ENCODE peak calls at places on chromosomes 16 and 17, in four cellular contexts. N is amygdala, E is progenitor cell of endocrine pancreas, A is right cardiac atrium. S is an unnamed sample.

GRCh38 chr16:79334127-79334526 is 266.4 kb downstream of the MAF start:
- DNase-seq in N (no peak), E (no peak), A (no peak), S (peak)

GRCh38 chr16:19130385-19130784 is 16.6 kb downstream of the ITPRIPL2 start:
- DNase-seq in N (no peak), E (no peak), A (no peak), S (no peak)

GRCh38 chr17:14461131-14461530 is 160.2 kb downstream of the HS3ST3B1 start:
- DNase-seq in N (no peak), E (no peak), A (no peak), S (no peak)

GRCh38 chr16:89898201-89898967 is 20.3 kb upstream of the MC1R start:
- DNase-seq in N (no peak), E (no peak), A (peak), S (no peak)

GRCh38 chr16:3793161-3793576 is 75.8 kb upstream of the TRAP1 start:
- DNase-seq in N (no peak), E (no peak), A (peak), S (no peak)

GRCh38 chr16:73214825-73215481 is 167.0 kb upstream of the ZFHX3 start:
- DNase-seq in N (no peak), E (no peak), A (no peak), S (no peak)

GRCh38 chr16:72023962-72024361 is 15.4 kb downstream of the DHODH start:
- DNase-seq in N (no peak), E (no peak), A (no peak), S (no peak)

GRCh38 chr17:61454095-61454931 is 2.1 kb downstream of the TBX4 start:
- DNase-seq in N (no peak), E (no peak), A (peak), S (no peak)

GRCh38 chr16:75058815-75059214 is 57.8 kb downstream of the LDHD start:
- DNase-seq in N (no peak), E (no peak), A (no peak), S (no peak)

GRCh38 chr16:68021490-68021889 is 1.5 kb downstream of the DDX28 start:
- DNase-seq in N (no peak), E (no peak), A (no peak), S (no peak)

GRCh38 chr16:53414381-53414780 is 19.9 kb upstream of the RBL2 start:
- DNase-seq in N (no peak), E (no peak), A (no peak), S (no peak)

GRCh38 chr17:9322298-9322697 is 253.3 kb downstream of the STX8 start:
- DNase-seq in N (no peak), E (no peak), A (no peak), S (peak)

GRCh38 chr16:88826070-88826840 is 14.5 kb upstream of the APRT start:
- DNase-seq in N (no peak), E (no peak), A (no peak), S (no peak)

GRCh38 chr16:68351463-68351862 is 40.6 kb downstream of the PRMT7 start:
- DNase-seq in N (no peak), E (no peak), A (no peak), S (no peak)

GRCh38 chr16:84462296-84463210 is 41.9 kb downstream of the MEAK7 start:
- DNase-seq in N (no peak), E (peak), A (no peak), S (no peak)

GRCh38 chr16:54407596-54407995 is 121.0 kb upstream of the IRX3 start:
- DNase-seq in N (no peak), E (no peak), A (no peak), S (no peak)

GRCh38 chr17:33044771-33045170 is 53.1 kb downstream of the SPACA3 start:
- DNase-seq in N (no peak), E (no peak), A (no peak), S (no peak)

GRCh38 chr16:57424599-57424998 is 20.0 kb downstream of the CCL17 start:
- DNase-seq in N (no peak), E (no peak), A (no peak), S (no peak)

GRCh38 chr17:31733326-31733725 is 125.7 kb downstream of the COPRS start:
- DNase-seq in N (no peak), E (no peak), A (no peak), S (no peak)

GRCh38 chr16:6642271-6642670 is 690.4 kb upstream of the RBFOX1 start:
- DNase-seq in N (no peak), E (no peak), A (no peak), S (no peak)

GRCh38 chr16:27259710-27260109 is 8.9 kb downstream of the NSMCE1 start:
- DNase-seq in N (no peak), E (no peak), A (no peak), S (no peak)